ENCODE peak calls at places on chromosomes 13 and 19, in five cellular contexts. One of them, this sample, is unnamed.

GRCh38 chr19:7868671-7869452 is 5.3 kb downstream of the PRR36 start:
- DNase-seq in GM13976: peak; percentile 92
- DNase-seq in T follicular helper cell: peak; percentile 75
- DNase-seq in small intestine: peak; percentile 78
- DNase-seq in vagina: no peak
- DNase-seq in this sample: no peak

GRCh38 chr19:54415208-54415900 is at the start of gene TTYH1:
- DNase-seq in small intestine: no peak
- DNase-seq in GM13976: peak; percentile 73
- DNase-seq in vagina: no peak
- DNase-seq in T follicular helper cell: peak; percentile 14
- DNase-seq in this sample: no peak

GRCh38 chr19:56822755-56823154 is 17.8 kb downstream of the PEG3 start:
- DNase-seq in small intestine: no peak
- DNase-seq in GM13976: no peak
- DNase-seq in T follicular helper cell: no peak
- DNase-seq in vagina: no peak
- DNase-seq in this sample: no peak

GRCh38 chr19:36939153-36939552 is 23.0 kb downstream of the ZNF568 start:
- DNase-seq in T follicular helper cell: no peak
- DNase-seq in small intestine: no peak
- DNase-seq in vagina: no peak
- DNase-seq in GM13976: no peak
- DNase-seq in this sample: no peak

GRCh38 chr13:92948034-92948433 is 278.6 kb upstream of the GPC6 start:
- DNase-seq in vagina: no peak
- DNase-seq in small intestine: no peak
- DNase-seq in GM13976: no peak
- DNase-seq in T follicular helper cell: no peak
- DNase-seq in this sample: no peak

GRCh38 chr13:31242935-31243334 is 43.2 kb downstream of the B3GLCT start:
- DNase-seq in vagina: no peak
- DNase-seq in GM13976: no peak
- DNase-seq in small intestine: no peak
- DNase-seq in T follicular helper cell: no peak
- DNase-seq in this sample: no peak

GRCh38 chr13:101739382-101740178 is 287.1 kb downstream of the ITGBL1 start:
- DNase-seq in T follicular helper cell: no peak
- DNase-seq in small intestine: no peak
- DNase-seq in GM13976: no peak
- DNase-seq in vagina: no peak
- DNase-seq in this sample: peak; percentile 87

GRCh38 chr19:28358604-28359003 is 854.3 kb downstream of the UQCRFS1 start:
- DNase-seq in vagina: no peak
- DNase-seq in GM13976: no peak
- DNase-seq in T follicular helper cell: no peak
- DNase-seq in small intestine: no peak
- DNase-seq in this sample: no peak

GRCh38 chr19:48330012-48330681 is 4.8 kb downstream of the EMP3 start:
- DNase-seq in T follicular helper cell: peak; percentile 82
- DNase-seq in GM13976: peak; percentile 83
- DNase-seq in small intestine: peak; percentile 94
- DNase-seq in vagina: no peak
- DNase-seq in this sample: no peak

GRCh38 chr13:96700657-96701056 is 293.6 kb downstream of the OXGR1 start:
- DNase-seq in GM13976: no peak
- DNase-seq in small intestine: no peak
- DNase-seq in T follicular helper cell: no peak
- DNase-seq in vagina: no peak
- DNase-seq in this sample: no peak

GRCh38 chr19:927044-927706 is 1.3 kb downstream of the ARID3A start:
- DNase-seq in T follicular helper cell: no peak
- DNase-seq in small intestine: no peak
- DNase-seq in GM13976: peak; percentile 68
- DNase-seq in vagina: no peak
- DNase-seq in this sample: no peak

GRCh38 chr19:23983406-23983805 is 68.7 kb downstream of the ZNF726 start:
- DNase-seq in vagina: no peak
- DNase-seq in small intestine: no peak
- DNase-seq in GM13976: no peak
- DNase-seq in T follicular helper cell: no peak
- DNase-seq in this sample: no peak

GRCh38 chr19:53879145-53880037 is 2.6 kb upstream of the PRKCG start:
- DNase-seq in small intestine: peak; percentile 75
- DNase-seq in vagina: no peak
- DNase-seq in T follicular helper cell: peak; percentile 56
- DNase-seq in GM13976: peak; percentile 90
- DNase-seq in this sample: no peak

GRCh38 chr19:18282021-18282787 is 782 bp upstream of the JUND start:
- DNase-seq in T follicular helper cell: no peak
- DNase-seq in small intestine: no peak
- DNase-seq in GM13976: no peak
- DNase-seq in vagina: no peak
- DNase-seq in this sample: no peak

GRCh38 chr13:55554741-55555140 is 1586.0 kb upstream of the PRR20A start:
- DNase-seq in small intestine: no peak
- DNase-seq in GM13976: no peak
- DNase-seq in vagina: no peak
- DNase-seq in T follicular helper cell: no peak
- DNase-seq in this sample: no peak

GRCh38 chr19:7522923-7523667 is 671 bp downstream of the MCOLN1 start:
- DNase-seq in small intestine: no peak
- DNase-seq in vagina: no peak
- DNase-seq in T follicular helper cell: no peak
- DNase-seq in GM13976: no peak
- DNase-seq in this sample: no peak